ENCODE peak calls at places on chromosomes 11 and 22, in four cellular contexts. Y, C, W and X are unnamed samples.

GRCh38 chr22:35539910-35540599 is 576 bp upstream of the RASD2 start:
- DNase-seq in Y (peak), C (peak), W (no peak), X (peak)

GRCh38 chr11:36131719-36132349 is 157.4 kb downstream of the COMMD9 start:
- DNase-seq in Y (peak), C (peak), W (no peak), X (no peak)

GRCh38 chr22:39098026-39098425 is 982 bp downstream of the APOBEC3H start:
- DNase-seq in Y (peak), C (peak), W (no peak), X (no peak)

GRCh38 chr22:16988257-16988656 is 19.8 kb downstream of the GAB4 start:
- DNase-seq in Y (no peak), C (no peak), W (no peak), X (no peak)

GRCh38 chr11:73269353-73270088 is 2.6 kb upstream of the P2RY6 start:
- DNase-seq in Y (peak), C (no peak), W (no peak), X (peak)

GRCh38 chr11:94515398-94515797 is 3.1 kb downstream of the C11orf97 start:
- DNase-seq in Y (no peak), C (no peak), W (no peak), X (no peak)

GRCh38 chr11:106222626-106223025 is 145.2 kb downstream of the AASDHPPT start:
- DNase-seq in Y (no peak), C (no peak), W (no peak), X (no peak)

GRCh38 chr11:30412509-30412908 is 89.6 kb downstream of the ARL14EP start:
- DNase-seq in Y (no peak), C (no peak), W (no peak), X (no peak)

GRCh38 chr22:47540011-47540410 is 777.6 kb downstream of the TBC1D22A start:
- DNase-seq in Y (no peak), C (no peak), W (no peak), X (no peak)

GRCh38 chr11:35183526-35183925 is 44.6 kb downstream of the CD44 start:
- DNase-seq in Y (no peak), C (no peak), W (no peak), X (no peak)

GRCh38 chr22:43449205-43449830 is 37.5 kb downstream of the MPPED1 start:
- DNase-seq in Y (no peak), C (peak), W (no peak), X (peak)

GRCh38 chr11:76047766-76048165 is 158.5 kb downstream of the WNT11 start:
- DNase-seq in Y (no peak), C (no peak), W (no peak), X (no peak)

GRCh38 chr22:40220316-40221054 is 42.8 kb downstream of the TNRC6B start:
- DNase-seq in Y (no peak), C (peak), W (no peak), X (no peak)

GRCh38 chr22:38454011-38454360 is 1.0 kb downstream of the KCNJ4 start:
- DNase-seq in Y (no peak), C (no peak), W (no peak), X (no peak)

GRCh38 chr11:67522338-67522737 is 908 bp downstream of the CABP2 start:
- DNase-seq in Y (no peak), C (no peak), W (no peak), X (no peak)

GRCh38 chr11:67051494-67051893 is 5.2 kb upstream of the RHOD start:
- DNase-seq in Y (no peak), C (no peak), W (no peak), X (no peak)

GRCh38 chr22:36291831-36292740 is 39.2 kb downstream of the APOL1 start:
- DNase-seq in Y (peak), C (no peak), W (no peak), X (peak)

GRCh38 chr11:44528103-44528502 is 37.4 kb upstream of the CD82 start:
- DNase-seq in Y (no peak), C (peak), W (no peak), X (no peak)